ENCODE peak calls at places on chromosome 2, in four cellular contexts. One of them, this sample, is unnamed.

GRCh38 chr2:85577386-85578242 is at the start of gene VAMP8:
- DNase-seq in H1: peak; percentile 53
- DNase-seq in A549: no peak
- DNase-seq in K562: peak; percentile 86
- DNase-seq in this sample: peak; percentile 44

GRCh38 chr2:101770672-101771071 is 73.2 kb downstream of the MAP4K4 start:
- DNase-seq in A549: peak; percentile 36
- DNase-seq in H1: no peak
- DNase-seq in K562: peak; percentile 26
- DNase-seq in this sample: peak; percentile 82

GRCh38 chr2:111117666-111118454 is 2.9 kb upstream of the BCL2L11 start:
- DNase-seq in K562: no peak
- DNase-seq in A549: peak; percentile 35
- DNase-seq in H1: no peak
- DNase-seq in this sample: no peak

GRCh38 chr2:16148632-16149348 is 208.4 kb downstream of the MYCN start:
- DNase-seq in K562: no peak
- DNase-seq in H1: no peak
- DNase-seq in A549: no peak
- DNase-seq in this sample: no peak

GRCh38 chr2:39620067-39620466 is 45.6 kb upstream of the TMEM178A start:
- DNase-seq in K562: peak; percentile 20
- DNase-seq in H1: no peak
- DNase-seq in A549: no peak
- DNase-seq in this sample: peak; percentile 17

GRCh38 chr2:120602251-120602650 is 133.4 kb upstream of the GLI2 start:
- DNase-seq in A549: no peak
- DNase-seq in K562: no peak
- DNase-seq in H1: no peak
- DNase-seq in this sample: no peak

GRCh38 chr2:60778352-60778751 is 22.3 kb downstream of the PAPOLG start:
- DNase-seq in H1: no peak
- DNase-seq in A549: no peak
- DNase-seq in K562: no peak
- DNase-seq in this sample: no peak

GRCh38 chr2:8073928-8074327 is 607.9 kb upstream of the ID2 start:
- DNase-seq in K562: no peak
- DNase-seq in A549: no peak
- DNase-seq in H1: no peak
- DNase-seq in this sample: no peak

GRCh38 chr2:183341057-183341456 is 216.8 kb downstream of the NUP35 start:
- DNase-seq in A549: no peak
- DNase-seq in K562: no peak
- DNase-seq in H1: no peak
- DNase-seq in this sample: no peak

GRCh38 chr2:116820986-116821385 is 993.5 kb upstream of the DDX18 start:
- DNase-seq in A549: no peak
- DNase-seq in H1: no peak
- DNase-seq in K562: no peak
- DNase-seq in this sample: no peak

GRCh38 chr2:234251326-234252271 is 201.1 kb downstream of the SPP2 start:
- DNase-seq in K562: no peak
- DNase-seq in A549: peak; percentile 56
- DNase-seq in H1: no peak
- DNase-seq in this sample: peak; percentile 10

GRCh38 chr2:208033701-208034502 is 8.6 kb upstream of the PLEKHM3 start:
- DNase-seq in H1: no peak
- DNase-seq in A549: no peak
- DNase-seq in K562: peak; percentile 56
- DNase-seq in this sample: peak; percentile 97

GRCh38 chr2:174835797-174836255 is 71.6 kb upstream of the CHRNA1 start:
- DNase-seq in A549: no peak
- DNase-seq in K562: no peak
- DNase-seq in H1: peak; percentile 27
- DNase-seq in this sample: no peak

GRCh38 chr2:33498291-33498956 is 22.0 kb downstream of the RASGRP3 start:
- DNase-seq in H1: no peak
- DNase-seq in K562: no peak
- DNase-seq in A549: no peak
- DNase-seq in this sample: no peak

GRCh38 chr2:2562867-2563266 is 231.8 kb upstream of the MYT1L start:
- DNase-seq in K562: no peak
- DNase-seq in H1: no peak
- DNase-seq in A549: no peak
- DNase-seq in this sample: no peak

GRCh38 chr2:208142255-208142924 is 3.6 kb downstream of the CRYGB start:
- DNase-seq in H1: no peak
- DNase-seq in A549: no peak
- DNase-seq in K562: no peak
- DNase-seq in this sample: no peak

GRCh38 chr2:206245178-206245778 is 29.2 kb upstream of the ZDBF2 start:
- DNase-seq in K562: no peak
- DNase-seq in A549: no peak
- DNase-seq in H1: no peak
- DNase-seq in this sample: no peak

GRCh38 chr2:158681816-158682215 is 113.3 kb upstream of the DAPL1 start:
- DNase-seq in H1: no peak
- DNase-seq in K562: no peak
- DNase-seq in A549: no peak
- DNase-seq in this sample: no peak

GRCh38 chr2:47964722-47965434 is 58.6 kb upstream of the FBXO11 start:
- DNase-seq in A549: no peak
- DNase-seq in K562: no peak
- DNase-seq in H1: no peak
- DNase-seq in this sample: no peak

GRCh38 chr2:8934338-8934737 is 69.1 kb downstream of the MBOAT2 start:
- DNase-seq in H1: no peak
- DNase-seq in K562: no peak
- DNase-seq in A549: no peak
- DNase-seq in this sample: no peak

GRCh38 chr2:176936410-176936809 is 276.2 kb upstream of the HNRNPA3 start:
- DNase-seq in A549: no peak
- DNase-seq in H1: no peak
- DNase-seq in K562: no peak
- DNase-seq in this sample: no peak

GRCh38 chr2:138814123-138814883 is 34.1 kb upstream of the NXPH2 start:
- DNase-seq in A549: no peak
- DNase-seq in H1: no peak
- DNase-seq in K562: peak; percentile 10
- DNase-seq in this sample: peak; percentile 35

GRCh38 chr2:101232770-101233169 is 19.9 kb upstream of the CNOT11 start:
- DNase-seq in H1: no peak
- DNase-seq in A549: no peak
- DNase-seq in K562: no peak
- DNase-seq in this sample: no peak

GRCh38 chr2:65465857-65466256 is 33.5 kb upstream of the SPRED2 start:
- DNase-seq in A549: no peak
- DNase-seq in H1: no peak
- DNase-seq in K562: no peak
- DNase-seq in this sample: no peak

GRCh38 chr2:75667884-75668283 is 21.3 kb downstream of the MRPL19 start:
- DNase-seq in K562: no peak
- DNase-seq in A549: no peak
- DNase-seq in H1: no peak
- DNase-seq in this sample: no peak

GRCh38 chr2:65299246-65299645 is 71.6 kb downstream of the ACTR2 start:
- DNase-seq in A549: no peak
- DNase-seq in K562: peak; percentile 46
- DNase-seq in H1: no peak
- DNase-seq in this sample: no peak

GRCh38 chr2:48589170-48589767 is 28.4 kb upstream of the GTF2A1L start:
- DNase-seq in A549: peak; percentile 44
- DNase-seq in H1: no peak
- DNase-seq in K562: peak; percentile 22
- DNase-seq in this sample: peak; percentile 33

GRCh38 chr2:151051584-151052220 is 210.0 kb downstream of the RBM43 start:
- DNase-seq in H1: no peak
- DNase-seq in A549: peak; percentile 31
- DNase-seq in K562: peak; percentile 50
- DNase-seq in this sample: peak; percentile 35

GRCh38 chr2:111171337-111171930 is 50.7 kb downstream of the BCL2L11 start:
- DNase-seq in H1: no peak
- DNase-seq in A549: no peak
- DNase-seq in K562: no peak
- DNase-seq in this sample: no peak

GRCh38 chr2:25851740-25852503 is 26.4 kb downstream of the ASXL2 start:
- DNase-seq in H1: no peak
- DNase-seq in K562: peak; percentile 51
- DNase-seq in A549: peak; percentile 68
- DNase-seq in this sample: peak; percentile 86
- TF ChIP-seq JUN in H1: no peak
- TF ChIP-seq JUN in K562: no peak
- TF ChIP-seq JUN in A549: no peak
- TF ChIP-seq JUN in this sample: no peak

GRCh38 chr2:11500702-11501303 is 33.0 kb upstream of the GREB1 start:
- DNase-seq in A549: no peak
- DNase-seq in K562: no peak
- DNase-seq in H1: no peak
- DNase-seq in this sample: no peak
- TF ChIP-seq KDM1A in A549: no peak
- TF ChIP-seq KDM1A in K562: no peak
- TF ChIP-seq KDM1A in H1: no peak
- TF ChIP-seq KDM1A in this sample: peak; percentile 20

GRCh38 chr2:140657657-140658056 is 1473.2 kb downstream of the LRP1B start:
- DNase-seq in K562: no peak
- DNase-seq in H1: no peak
- DNase-seq in A549: no peak
- DNase-seq in this sample: no peak

GRCh38 chr2:140654565-140654964 is 1476.3 kb downstream of the LRP1B start:
- DNase-seq in H1: no peak
- DNase-seq in K562: no peak
- DNase-seq in A549: no peak
- DNase-seq in this sample: no peak

GRCh38 chr2:140658766-140659165 is 1472.0 kb downstream of the LRP1B start:
- DNase-seq in H1: no peak
- DNase-seq in K562: no peak
- DNase-seq in A549: no peak
- DNase-seq in this sample: no peak

GRCh38 chr2:140659293-140659692 is 1471.5 kb downstream of the LRP1B start:
- DNase-seq in K562: no peak
- DNase-seq in A549: no peak
- DNase-seq in H1: no peak
- DNase-seq in this sample: no peak
- TF ChIP-seq JUN in K562: no peak
- TF ChIP-seq JUN in A549: no peak
- TF ChIP-seq JUN in H1: no peak
- TF ChIP-seq JUN in this sample: no peak

GRCh38 chr2:10520154-10520553 is 72.0 kb upstream of the ODC1 start:
- DNase-seq in K562: no peak
- DNase-seq in H1: peak; percentile 43
- DNase-seq in A549: no peak
- DNase-seq in this sample: no peak
- TF ChIP-seq KDM1A in K562: no peak
- TF ChIP-seq KDM1A in H1: no peak
- TF ChIP-seq KDM1A in A549: no peak
- TF ChIP-seq KDM1A in this sample: no peak

GRCh38 chr2:43116988-43117387 is 109.4 kb downstream of the ZFP36L2 start:
- DNase-seq in A549: no peak
- DNase-seq in H1: no peak
- DNase-seq in K562: no peak
- DNase-seq in this sample: no peak

GRCh38 chr2:43115884-43116283 is 110.5 kb downstream of the ZFP36L2 start:
- DNase-seq in A549: no peak
- DNase-seq in H1: no peak
- DNase-seq in K562: no peak
- DNase-seq in this sample: no peak

GRCh38 chr2:43114210-43114609 is 112.2 kb downstream of the ZFP36L2 start:
- DNase-seq in H1: no peak
- DNase-seq in K562: no peak
- DNase-seq in A549: no peak
- DNase-seq in this sample: peak; percentile 35

GRCh38 chr2:43119303-43119702 is 107.1 kb downstream of the ZFP36L2 start:
- DNase-seq in K562: no peak
- DNase-seq in H1: no peak
- DNase-seq in A549: no peak
- DNase-seq in this sample: no peak

GRCh38 chr2:43117521-43118143 is 108.8 kb downstream of the ZFP36L2 start:
- DNase-seq in K562: no peak
- DNase-seq in H1: no peak
- DNase-seq in A549: no peak
- DNase-seq in this sample: no peak
- TF ChIP-seq JUN in K562: no peak
- TF ChIP-seq JUN in H1: no peak
- TF ChIP-seq JUN in A549: no peak
- TF ChIP-seq JUN in this sample: no peak

GRCh38 chr2:126995652-126996377 is 97.1 kb downstream of the TEX51 start:
- DNase-seq in K562: no peak
- DNase-seq in A549: no peak
- DNase-seq in H1: no peak
- DNase-seq in this sample: peak; percentile 33
- TF ChIP-seq KDM1A in K562: no peak
- TF ChIP-seq KDM1A in A549: no peak
- TF ChIP-seq KDM1A in H1: no peak
- TF ChIP-seq KDM1A in this sample: no peak

DNA sequence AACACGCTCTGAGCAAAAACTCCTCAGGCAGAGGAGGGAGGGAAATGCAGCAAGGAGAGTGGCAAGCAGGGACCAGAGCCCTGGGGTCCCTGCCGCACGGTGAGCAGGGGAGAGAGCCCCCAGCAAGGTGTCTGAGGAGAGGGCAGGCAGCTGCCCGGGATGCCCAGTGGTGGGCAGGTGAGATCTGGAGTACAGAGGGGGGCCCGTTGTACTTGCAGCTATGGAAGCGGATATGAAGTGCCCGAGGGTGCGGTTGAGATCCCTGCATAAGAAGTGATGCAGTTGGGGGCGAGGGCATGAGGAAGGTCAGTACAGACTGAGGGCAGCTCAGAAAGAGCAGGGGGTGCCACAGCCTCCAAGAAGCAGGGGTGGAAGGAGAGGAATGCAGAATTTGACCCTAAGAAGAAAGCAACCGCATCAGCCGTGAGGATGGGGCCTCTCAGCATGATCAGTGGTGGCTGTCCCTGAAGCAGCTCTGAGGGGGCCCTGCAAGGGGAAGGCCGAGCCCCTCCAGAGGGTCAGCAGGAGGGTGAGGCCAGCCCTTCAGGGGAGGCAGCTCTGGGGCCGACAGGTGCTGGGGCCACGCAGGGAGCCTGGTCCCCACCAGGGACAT is 29.4 kb downstream of the MTERF4 start:
- DNase-seq in A549: no peak
- DNase-seq in H1: no peak
- DNase-seq in K562: no peak
- DNase-seq in this sample: no peak
- TF ChIP-seq JUN in A549: no peak
- TF ChIP-seq JUN in H1: no peak
- TF ChIP-seq JUN in K562: no peak
- TF ChIP-seq JUN in this sample: no peak

DNA sequence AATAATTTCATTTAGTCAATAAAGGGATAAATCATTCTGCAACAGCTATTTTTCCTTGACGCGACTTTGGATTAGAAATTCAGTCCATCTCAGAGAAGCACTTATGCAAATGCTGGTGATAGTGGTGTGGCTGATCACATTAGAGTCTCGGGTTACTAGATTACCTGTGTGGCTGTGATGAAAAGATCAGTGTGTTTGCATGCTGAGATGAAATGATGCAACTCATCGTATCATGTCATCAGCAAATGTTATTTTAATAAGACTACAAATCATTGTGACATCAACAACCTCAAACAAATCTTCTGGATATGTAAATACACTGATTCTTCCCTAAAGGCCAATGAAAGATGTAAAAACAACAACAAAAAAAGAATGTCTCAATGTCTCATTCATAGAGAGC is 415.8 kb downstream of the EPHA4 start:
- DNase-seq in H1: no peak
- DNase-seq in K562: no peak
- DNase-seq in A549: no peak
- DNase-seq in this sample: no peak
- TF ChIP-seq KDM1A in H1: no peak
- TF ChIP-seq KDM1A in K562: no peak
- TF ChIP-seq KDM1A in A549: no peak
- TF ChIP-seq KDM1A in this sample: no peak